ENCODE peak calls at places on chromosomes 13 and 19, in seven cellular contexts. O, Z, M, P, C, S and J are unnamed samples.

GRCh38 chr19:10505583-10506229 is 2.5 kb upstream of the KEAP1 start:
- DNase-seq in Z (peak; percentile 50), C (peak; percentile 88), O (peak; percentile 79), S (peak; percentile 37), P (peak; percentile 76), M (peak; percentile 71), J (peak; percentile 56)

GRCh38 chr13:113860579-113861432 is 3.1 kb downstream of the GAS6 start:
- DNase-seq in S (no peak), O (peak; percentile 11), P (peak; percentile 74), Z (no peak), C (peak; percentile 80), M (peak; percentile 41), J (no peak)

GRCh38 chr19:13104848-13105646 is 2.4 kb upstream of the LYL1 start:
- DNase-seq in Z (no peak), S (no peak), P (peak; percentile 52), O (no peak), C (no peak), M (no peak), J (no peak)

GRCh38 chr19:3184847-3185481 is 766 bp upstream of the NCLN start:
- DNase-seq in O (no peak), Z (no peak), S (peak; percentile 78), M (no peak), C (peak; percentile 83), P (no peak), J (peak; percentile 75)

GRCh38 chr13:24185591-24186232 is 25.2 kb downstream of the SPATA13 start:
- DNase-seq in S (no peak), Z (peak; percentile 81), C (no peak), O (no peak), M (no peak), P (no peak), J (no peak)

GRCh38 chr19:52722062-52723005 is 12.5 kb downstream of the ZNF611 start:
- DNase-seq in P (no peak), Z (peak; percentile 93), M (peak; percentile 69), C (no peak), S (no peak), O (peak; percentile 99), J (peak; percentile 64)

GRCh38 chr13:50130686-50131051 is 115.4 kb downstream of the KCNRG start:
- DNase-seq in M (peak; percentile 53), C (no peak), Z (peak; percentile 47), S (no peak), O (peak; percentile 21), P (peak; percentile 17), J (peak; percentile 53)

GRCh38 chr13:81051873-81052272 is 710.9 kb upstream of the SPRY2 start:
- DNase-seq in O (peak; percentile 7), C (no peak), M (peak; percentile 9), P (no peak), Z (no peak), S (no peak), J (no peak)

GRCh38 chr13:73991384-73991783 is 142.8 kb downstream of the KLF12 start:
- DNase-seq in M (no peak), C (no peak), Z (no peak), S (no peak), P (no peak), O (no peak), J (no peak)

GRCh38 chr13:71871844-71872243 is 4.8 kb upstream of the DACH1 start:
- DNase-seq in Z (no peak), C (no peak), O (no peak), M (no peak), P (no peak), S (no peak), J (no peak)

GRCh38 chr19:50723069-50723468 is at the start of gene CLEC11A:
- DNase-seq in C (no peak), M (no peak), S (no peak), O (no peak), Z (peak; percentile 80), P (no peak), J (peak; percentile 52)

GRCh38 chr19:5826531-5827341 is 12.8 kb downstream of the FUT6 start:
- DNase-seq in M (no peak), O (peak; percentile 81), C (peak; percentile 89), S (no peak), P (peak; percentile 94), Z (no peak), J (no peak)

GRCh38 chr13:98769736-98770135 is 17.3 kb upstream of the SLC15A1 start:
- DNase-seq in O (no peak), Z (no peak), M (no peak), C (no peak), S (no peak), P (no peak), J (no peak)

GRCh38 chr19:4115050-4115817 is 8.7 kb downstream of the MAP2K2 start:
- DNase-seq in P (peak; percentile 97), S (peak; percentile 80), C (no peak), M (no peak), Z (no peak), O (no peak), J (no peak)

GRCh38 chr19:10033614-10034013 is 20.3 kb downstream of the RDH8 start:
- DNase-seq in M (no peak), O (no peak), P (no peak), S (no peak), C (no peak), Z (no peak), J (no peak)

GRCh38 chr13:50322006-50322405 is 306.8 kb downstream of the KCNRG start:
- DNase-seq in C (no peak), S (no peak), M (no peak), O (no peak), Z (no peak), P (no peak), J (no peak)

GRCh38 chr13:101706651-101707050 is 254.2 kb downstream of the ITGBL1 start:
- DNase-seq in P (no peak), C (no peak), M (peak; percentile 38), O (peak; percentile 71), Z (peak; percentile 94), S (peak; percentile 14), J (peak; percentile 84)

GRCh38 chr19:37217855-37218591 is at the start of gene ZNF383:
- DNase-seq in P (peak; percentile 75), O (peak; percentile 73), M (peak; percentile 92), S (peak; percentile 91), Z (peak; percentile 84), C (peak; percentile 95), J (peak; percentile 90)

GRCh38 chr19:42538841-42539709 is 10.8 kb upstream of the CEACAM1 start:
- DNase-seq in C (peak; percentile 31), M (no peak), O (no peak), P (no peak), S (no peak), Z (no peak), J (no peak)

DNA sequence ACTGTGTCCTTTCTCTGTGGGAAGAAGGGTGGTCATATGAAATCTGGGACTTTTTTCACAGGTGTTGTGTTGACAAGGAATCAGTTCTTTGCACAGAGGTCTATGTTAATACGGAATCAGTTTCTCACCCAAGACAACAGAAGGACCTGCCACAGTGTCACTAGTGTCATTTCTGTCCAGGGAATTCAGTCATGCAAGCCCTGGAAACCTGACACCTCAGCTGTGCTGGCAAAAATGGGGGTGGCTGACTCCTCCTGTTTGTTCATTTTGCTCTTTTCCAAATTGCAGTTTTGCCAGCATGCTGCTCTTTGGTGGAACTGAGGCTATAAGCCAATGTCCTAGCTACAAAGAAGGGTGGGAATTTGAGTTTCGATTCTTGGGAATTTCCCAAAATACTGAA is 49.8 kb upstream of the ESD start:
- DNase-seq in C (no peak), M (no peak), S (no peak), Z (no peak), O (no peak), P (no peak), J (no peak)
- TF ChIP-seq CTCF in C (no peak), M (no peak), S (no peak), Z (no peak), O (no peak), P (no peak), J (no peak)

GRCh38 chr19:39336483-39336882 is 640 bp upstream of the GMFG start:
- DNase-seq in C (no peak), P (no peak), M (no peak), S (no peak), Z (no peak), O (no peak), J (no peak)
- H3K27ac ChIP-seq in C (peak overlapping the region; percentile 88), P (no peak overlapping the region), M (no peak overlapping the region), S (no peak overlapping the region), Z (no peak overlapping the region), O (no peak overlapping the region), J (no peak overlapping the region)

DNA sequence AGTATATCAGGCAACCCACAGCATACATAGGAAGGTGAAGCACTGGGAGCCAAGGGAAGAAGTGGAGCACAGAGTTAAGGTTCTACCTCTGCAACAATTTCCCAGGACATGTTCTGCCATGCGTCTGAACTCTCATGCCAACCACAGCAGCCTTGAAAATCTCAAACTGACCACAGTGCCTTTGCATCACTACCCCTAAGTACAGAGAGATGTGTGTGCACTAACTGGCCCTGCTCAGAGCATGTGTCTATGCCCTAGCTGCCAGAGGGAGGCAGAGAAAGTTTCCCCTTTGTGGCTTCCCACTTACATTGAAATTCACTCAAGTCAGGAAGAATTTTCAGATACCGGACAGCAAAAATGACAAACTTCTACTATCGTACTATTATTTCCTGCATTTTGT is 26.8 kb upstream of the WDFY2 start:
- DNase-seq in M (no peak), O (no peak), P (no peak), S (no peak), Z (no peak), C (no peak), J (no peak)
- H3K4me3 ChIP-seq in M (no peak overlapping the region), O (peak overlapping the region; percentile 42), P (no peak overlapping the region), S (no peak overlapping the region), Z (no peak overlapping the region), C (no peak overlapping the region), J (no peak overlapping the region)

GRCh38 chr19:49201042-49201441 is 43.5 kb downstream of the TRPM4 start:
- DNase-seq in P (no peak), M (no peak), S (no peak), Z (no peak), C (no peak), O (no peak), J (no peak)

GRCh38 chr19:49193822-49194394 is 36.3 kb downstream of the TRPM4 start:
- DNase-seq in C (no peak), P (no peak), Z (no peak), O (no peak), M (no peak), S (no peak), J (no peak)

GRCh38 chr19:49194408-49194807 is 36.8 kb downstream of the TRPM4 start:
- DNase-seq in C (no peak), M (no peak), Z (no peak), O (no peak), P (no peak), S (no peak), J (no peak)

GRCh38 chr19:49200238-49200862 is 42.8 kb downstream of the TRPM4 start:
- DNase-seq in C (no peak), M (no peak), O (peak; percentile 40), Z (no peak), P (no peak), S (no peak), J (no peak)

DNA sequence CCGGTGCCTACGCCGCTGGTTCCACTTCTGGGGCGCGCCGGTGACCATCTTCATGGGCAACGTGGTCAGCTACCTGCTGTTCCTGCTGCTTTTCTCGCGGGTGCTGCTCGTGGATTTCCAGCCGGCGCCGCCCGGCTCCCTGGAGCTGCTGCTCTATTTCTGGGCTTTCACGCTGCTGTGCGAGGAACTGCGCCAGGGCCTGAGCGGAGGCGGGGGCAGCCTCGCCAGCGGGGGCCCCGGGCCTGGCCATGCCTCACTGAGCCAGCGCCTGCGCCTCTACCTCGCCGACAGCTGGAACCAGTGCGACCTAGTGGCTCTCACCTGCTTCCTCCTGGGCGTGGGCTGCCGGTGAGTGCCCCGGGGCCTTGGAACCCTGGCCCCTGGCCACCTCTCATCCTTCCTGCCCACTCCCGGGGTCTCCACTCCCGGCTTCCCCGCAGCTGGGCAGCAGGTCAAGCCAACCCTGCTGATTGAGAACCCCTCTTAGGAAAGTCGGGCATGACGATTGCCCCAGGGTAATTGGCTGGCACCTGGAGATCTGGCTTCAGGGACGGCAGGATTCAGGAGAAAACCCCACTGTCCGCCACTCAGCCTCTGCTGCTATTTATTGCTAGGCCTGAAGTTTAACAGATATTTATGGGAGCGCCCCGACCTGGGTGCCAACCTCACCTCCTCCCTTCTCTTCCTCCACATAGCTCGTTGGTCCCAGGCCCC is 39.1 kb downstream of the TRPM4 start:
- DNase-seq in P (no peak), S (peak; percentile 42), O (no peak), M (no peak), Z (no peak), C (no peak), J (no peak)
- TF ChIP-seq CTCF in P (no peak), S (no peak), O (no peak), M (no peak), Z (no peak), C (no peak), J (no peak)